ENCODE peak calls at places on chromosomes 5 and 9, in nine cellular contexts. One of them, this sample, is unnamed.

GRCh38 chr9:107520186-107520585 is 30.6 kb upstream of the KLF4 start:
- DNase-seq in iris pigment epithelial cell: no peak
- DNase-seq in mesenchymal stem cell: no peak
- DNase-seq in effector memory CD8-positive, alpha-beta T cell: no peak
- DNase-seq in stimulated activated CD4-positive, alpha-beta T cell treated with anti-CD3 and anti-CD28 coated beads, Interleukin-12 subunit alpha, Interleukin-12 subunit beta, amount 100 ng/mL, for 48 hours: no peak
- DNase-seq in stimulated activated CD8-positive, alpha-beta memory T cell treated with anti-CD3 and anti-CD28 coated beads, Interleukin-15, amount 100 ng/mL, for 4 hours: no peak
- DNase-seq in K562: no peak
- DNase-seq in NCI-H146: no peak
- DNase-seq in NT2/D1: no peak
- DNase-seq in this sample: no peak

GRCh38 chr5:74596930-74597329 is 43.6 kb downstream of the ENC1 start:
- DNase-seq in iris pigment epithelial cell: no peak
- DNase-seq in mesenchymal stem cell: no peak
- DNase-seq in effector memory CD8-positive, alpha-beta T cell: no peak
- DNase-seq in stimulated activated CD4-positive, alpha-beta T cell treated with anti-CD3 and anti-CD28 coated beads, Interleukin-12 subunit alpha, Interleukin-12 subunit beta, amount 100 ng/mL, for 48 hours: no peak
- DNase-seq in stimulated activated CD8-positive, alpha-beta memory T cell treated with anti-CD3 and anti-CD28 coated beads, Interleukin-15, amount 100 ng/mL, for 4 hours: no peak
- DNase-seq in K562: no peak
- DNase-seq in NCI-H146: no peak
- DNase-seq in NT2/D1: peak
- DNase-seq in this sample: no peak

GRCh38 chr5:53490747-53491146 is 10.3 kb downstream of the FST start:
- DNase-seq in iris pigment epithelial cell: peak
- DNase-seq in mesenchymal stem cell: peak
- DNase-seq in effector memory CD8-positive, alpha-beta T cell: no peak
- DNase-seq in stimulated activated CD4-positive, alpha-beta T cell treated with anti-CD3 and anti-CD28 coated beads, Interleukin-12 subunit alpha, Interleukin-12 subunit beta, amount 100 ng/mL, for 48 hours: no peak
- DNase-seq in stimulated activated CD8-positive, alpha-beta memory T cell treated with anti-CD3 and anti-CD28 coated beads, Interleukin-15, amount 100 ng/mL, for 4 hours: no peak
- DNase-seq in K562: no peak
- DNase-seq in NCI-H146: peak
- DNase-seq in NT2/D1: no peak
- DNase-seq in this sample: no peak

GRCh38 chr9:33265211-33265885 is 499 bp downstream of the CHMP5 start:
- DNase-seq in iris pigment epithelial cell: peak
- DNase-seq in mesenchymal stem cell: peak
- DNase-seq in effector memory CD8-positive, alpha-beta T cell: peak
- DNase-seq in stimulated activated CD4-positive, alpha-beta T cell treated with anti-CD3 and anti-CD28 coated beads, Interleukin-12 subunit alpha, Interleukin-12 subunit beta, amount 100 ng/mL, for 48 hours: no peak
- DNase-seq in stimulated activated CD8-positive, alpha-beta memory T cell treated with anti-CD3 and anti-CD28 coated beads, Interleukin-15, amount 100 ng/mL, for 4 hours: no peak
- DNase-seq in K562: no peak
- DNase-seq in NCI-H146: no peak
- DNase-seq in NT2/D1: no peak
- DNase-seq in this sample: no peak

GRCh38 chr5:115952579-115952978 is 9.7 kb upstream of the LVRN start:
- DNase-seq in iris pigment epithelial cell: no peak
- DNase-seq in mesenchymal stem cell: no peak
- DNase-seq in effector memory CD8-positive, alpha-beta T cell: no peak
- DNase-seq in stimulated activated CD4-positive, alpha-beta T cell treated with anti-CD3 and anti-CD28 coated beads, Interleukin-12 subunit alpha, Interleukin-12 subunit beta, amount 100 ng/mL, for 48 hours: no peak
- DNase-seq in stimulated activated CD8-positive, alpha-beta memory T cell treated with anti-CD3 and anti-CD28 coated beads, Interleukin-15, amount 100 ng/mL, for 4 hours: no peak
- DNase-seq in K562: no peak
- DNase-seq in NCI-H146: no peak
- DNase-seq in NT2/D1: no peak
- DNase-seq in this sample: no peak

GRCh38 chr9:9914174-9914573 is 698.6 kb downstream of the PTPRD start:
- DNase-seq in iris pigment epithelial cell: no peak
- DNase-seq in mesenchymal stem cell: no peak
- DNase-seq in effector memory CD8-positive, alpha-beta T cell: no peak
- DNase-seq in stimulated activated CD4-positive, alpha-beta T cell treated with anti-CD3 and anti-CD28 coated beads, Interleukin-12 subunit alpha, Interleukin-12 subunit beta, amount 100 ng/mL, for 48 hours: no peak
- DNase-seq in stimulated activated CD8-positive, alpha-beta memory T cell treated with anti-CD3 and anti-CD28 coated beads, Interleukin-15, amount 100 ng/mL, for 4 hours: no peak
- DNase-seq in K562: no peak
- DNase-seq in NCI-H146: peak
- DNase-seq in NT2/D1: no peak
- DNase-seq in this sample: no peak

GRCh38 chr9:132175431-132175830 is 13.6 kb downstream of the NTNG2 start:
- DNase-seq in iris pigment epithelial cell: no peak
- DNase-seq in mesenchymal stem cell: no peak
- DNase-seq in effector memory CD8-positive, alpha-beta T cell: no peak
- DNase-seq in stimulated activated CD4-positive, alpha-beta T cell treated with anti-CD3 and anti-CD28 coated beads, Interleukin-12 subunit alpha, Interleukin-12 subunit beta, amount 100 ng/mL, for 48 hours: no peak
- DNase-seq in stimulated activated CD8-positive, alpha-beta memory T cell treated with anti-CD3 and anti-CD28 coated beads, Interleukin-15, amount 100 ng/mL, for 4 hours: no peak
- DNase-seq in K562: no peak
- DNase-seq in NCI-H146: no peak
- DNase-seq in NT2/D1: no peak
- DNase-seq in this sample: no peak

GRCh38 chr9:134306583-134307222 is 19.6 kb upstream of the RXRA start:
- DNase-seq in iris pigment epithelial cell: no peak
- DNase-seq in mesenchymal stem cell: no peak
- DNase-seq in effector memory CD8-positive, alpha-beta T cell: no peak
- DNase-seq in stimulated activated CD4-positive, alpha-beta T cell treated with anti-CD3 and anti-CD28 coated beads, Interleukin-12 subunit alpha, Interleukin-12 subunit beta, amount 100 ng/mL, for 48 hours: no peak
- DNase-seq in stimulated activated CD8-positive, alpha-beta memory T cell treated with anti-CD3 and anti-CD28 coated beads, Interleukin-15, amount 100 ng/mL, for 4 hours: no peak
- DNase-seq in K562: no peak
- DNase-seq in NCI-H146: no peak
- DNase-seq in NT2/D1: no peak
- DNase-seq in this sample: no peak

This sample was measured in PC-3.